ENCODE peak calls at places on chromosomes 16 and 17, in five cellular contexts. B is activated CD4-positive, alpha-beta T cell treated with anti-CD3 and anti-CD28 coated beads, Interleukin-2, amount 50 U/mL, for 48 hours; T is stimulated activated CD8-positive, alpha-beta memory T cell treated with anti-CD3 and anti-CD28 coated beads, Interleukin-15, amount 100 ng/mL, for 24 hours; A is C1 segment of cervical spinal cord; E is nephron progenitor cell. G is an unnamed sample.

GRCh38 chr17:80111702-80112470 is 10.5 kb downstream of the GAA start:
- DNase-seq in B (no peak), T (no peak), A (no peak), E (no peak), G (no peak)

GRCh38 chr16:88951989-88952388 is 25.0 kb downstream of the CBFA2T3 start:
- DNase-seq in B (no peak), T (no peak), A (no peak), E (no peak), G (no peak)

GRCh38 chr17:7929158-7930029 is at the start of gene KCNAB3:
- DNase-seq in B (peak; percentile 59), T (no peak), A (no peak), E (peak; percentile 86), G (peak; percentile 82)

GRCh38 chr17:37605813-37606505 is 3.3 kb downstream of the SYNRG start:
- DNase-seq in B (no peak), T (no peak), A (no peak), E (no peak), G (peak; percentile 83)

GRCh38 chr16:70407811-70408274 is 31.1 kb downstream of the ST3GAL2 start:
- DNase-seq in B (no peak), T (no peak), A (no peak), E (no peak), G (no peak)

GRCh38 chr17:18156171-18156975 is 27.3 kb upstream of the ALKBH5 start:
- DNase-seq in B (no peak), T (no peak), A (no peak), E (no peak), G (peak; percentile 32)

GRCh38 chr16:11012841-11013240 is 68.5 kb downstream of the CLEC16A start:
- DNase-seq in B (no peak), T (no peak), A (no peak), E (no peak), G (no peak)

GRCh38 chr17:50881182-50881581 is 15.0 kb upstream of the TOB1 start:
- DNase-seq in B (no peak), T (no peak), A (no peak), E (no peak), G (no peak)

GRCh38 chr17:40399185-40399584 is 18.5 kb downstream of the TOP2A start:
- DNase-seq in B (no peak), T (no peak), A (no peak), E (no peak), G (peak; percentile 57)

GRCh38 chr16:79402356-79402755 is 198.2 kb downstream of the MAF start:
- DNase-seq in B (no peak), T (no peak), A (no peak), E (no peak), G (no peak)